ENCODE peak calls at places on chromosomes 11 and 22, in four cellular contexts. One of them, this sample, is unnamed.

GRCh38 chr11:102850973-102851745 is 7.8 kb upstream of the MMP3 start:
- DNase-seq in stimulated activated CD4-positive, alpha-beta T cell treated with anti-CD3 and anti-CD28 coated beads, TNF-alpha, amount 100 ng/mL, for 1 hour: no peak
- DNase-seq in CD8-positive, alpha-beta memory T cell: no peak
- DNase-seq in iPS-NIHi11: no peak
- DNase-seq in this sample: no peak

GRCh38 chr11:9566561-9567063 is 6.9 kb upstream of the WEE1 start:
- DNase-seq in stimulated activated CD4-positive, alpha-beta T cell treated with anti-CD3 and anti-CD28 coated beads, TNF-alpha, amount 100 ng/mL, for 1 hour: no peak
- DNase-seq in iPS-NIHi11: no peak
- DNase-seq in CD8-positive, alpha-beta memory T cell: no peak
- DNase-seq in this sample: no peak

GRCh38 chr11:34874202-34874601 is 42.0 kb downstream of the APIP start:
- DNase-seq in iPS-NIHi11: no peak
- DNase-seq in CD8-positive, alpha-beta memory T cell: no peak
- DNase-seq in stimulated activated CD4-positive, alpha-beta T cell treated with anti-CD3 and anti-CD28 coated beads, TNF-alpha, amount 100 ng/mL, for 1 hour: no peak
- DNase-seq in this sample: no peak

GRCh38 chr11:44632466-44633123 is 67.1 kb downstream of the CD82 start:
- DNase-seq in stimulated activated CD4-positive, alpha-beta T cell treated with anti-CD3 and anti-CD28 coated beads, TNF-alpha, amount 100 ng/mL, for 1 hour: no peak
- DNase-seq in CD8-positive, alpha-beta memory T cell: peak; percentile 21
- DNase-seq in iPS-NIHi11: peak; percentile 64
- DNase-seq in this sample: peak; percentile 10

GRCh38 chr22:19870153-19871022 is 15.7 kb upstream of the GNB1L start:
- DNase-seq in iPS-NIHi11: peak; percentile 4
- DNase-seq in stimulated activated CD4-positive, alpha-beta T cell treated with anti-CD3 and anti-CD28 coated beads, TNF-alpha, amount 100 ng/mL, for 1 hour: no peak
- DNase-seq in CD8-positive, alpha-beta memory T cell: no peak
- DNase-seq in this sample: no peak

GRCh38 chr11:95788921-95789505 is 569 bp downstream of the FAM76B start:
- DNase-seq in CD8-positive, alpha-beta memory T cell: no peak
- DNase-seq in stimulated activated CD4-positive, alpha-beta T cell treated with anti-CD3 and anti-CD28 coated beads, TNF-alpha, amount 100 ng/mL, for 1 hour: no peak
- DNase-seq in iPS-NIHi11: peak; percentile 58
- DNase-seq in this sample: no peak

GRCh38 chr22:50315289-50316113 is 8.1 kb upstream of the PLXNB2 start:
- DNase-seq in stimulated activated CD4-positive, alpha-beta T cell treated with anti-CD3 and anti-CD28 coated beads, TNF-alpha, amount 100 ng/mL, for 1 hour: no peak
- DNase-seq in iPS-NIHi11: peak; percentile 4
- DNase-seq in CD8-positive, alpha-beta memory T cell: no peak
- DNase-seq in this sample: no peak

GRCh38 chr11:68666854-68667253 is 17.5 kb upstream of the GAL start:
- DNase-seq in stimulated activated CD4-positive, alpha-beta T cell treated with anti-CD3 and anti-CD28 coated beads, TNF-alpha, amount 100 ng/mL, for 1 hour: no peak
- DNase-seq in iPS-NIHi11: no peak
- DNase-seq in CD8-positive, alpha-beta memory T cell: no peak
- DNase-seq in this sample: no peak

GRCh38 chr11:68012044-68012842 is 2.1 kb downstream of the ALDH3B1 start:
- DNase-seq in stimulated activated CD4-positive, alpha-beta T cell treated with anti-CD3 and anti-CD28 coated beads, TNF-alpha, amount 100 ng/mL, for 1 hour: no peak
- DNase-seq in iPS-NIHi11: no peak
- DNase-seq in CD8-positive, alpha-beta memory T cell: no peak
- DNase-seq in this sample: no peak

GRCh38 chr11:114448749-114449484 is 9.7 kb downstream of the REXO2 start:
- DNase-seq in iPS-NIHi11: no peak
- DNase-seq in stimulated activated CD4-positive, alpha-beta T cell treated with anti-CD3 and anti-CD28 coated beads, TNF-alpha, amount 100 ng/mL, for 1 hour: no peak
- DNase-seq in CD8-positive, alpha-beta memory T cell: no peak
- DNase-seq in this sample: no peak

GRCh38 chr11:14974723-14975587 is 2.8 kb upstream of the CALCA start:
- DNase-seq in CD8-positive, alpha-beta memory T cell: peak; percentile 52
- DNase-seq in stimulated activated CD4-positive, alpha-beta T cell treated with anti-CD3 and anti-CD28 coated beads, TNF-alpha, amount 100 ng/mL, for 1 hour: no peak
- DNase-seq in iPS-NIHi11: peak; percentile 54
- DNase-seq in this sample: peak; percentile 22

GRCh38 chr11:94671553-94672366 is 96.4 kb upstream of the AMOTL1 start:
- DNase-seq in CD8-positive, alpha-beta memory T cell: no peak
- DNase-seq in stimulated activated CD4-positive, alpha-beta T cell treated with anti-CD3 and anti-CD28 coated beads, TNF-alpha, amount 100 ng/mL, for 1 hour: no peak
- DNase-seq in iPS-NIHi11: no peak
- DNase-seq in this sample: no peak

GRCh38 chr11:112835556-112835955 is 125.7 kb upstream of the NCAM1 start:
- DNase-seq in CD8-positive, alpha-beta memory T cell: no peak
- DNase-seq in stimulated activated CD4-positive, alpha-beta T cell treated with anti-CD3 and anti-CD28 coated beads, TNF-alpha, amount 100 ng/mL, for 1 hour: no peak
- DNase-seq in iPS-NIHi11: no peak
- DNase-seq in this sample: no peak

GRCh38 chr11:2327032-2327431 is 25.2 kb downstream of the TSPAN32 start:
- DNase-seq in CD8-positive, alpha-beta memory T cell: no peak
- DNase-seq in iPS-NIHi11: no peak
- DNase-seq in stimulated activated CD4-positive, alpha-beta T cell treated with anti-CD3 and anti-CD28 coated beads, TNF-alpha, amount 100 ng/mL, for 1 hour: no peak
- DNase-seq in this sample: no peak

GRCh38 chr11:123729602-123730001 is 11.9 kb downstream of the ZNF202 start:
- DNase-seq in iPS-NIHi11: no peak
- DNase-seq in CD8-positive, alpha-beta memory T cell: no peak
- DNase-seq in stimulated activated CD4-positive, alpha-beta T cell treated with anti-CD3 and anti-CD28 coated beads, TNF-alpha, amount 100 ng/mL, for 1 hour: no peak
- DNase-seq in this sample: no peak

GRCh38 chr11:96010683-96011082 is 86.8 kb upstream of the MTMR2 start:
- DNase-seq in stimulated activated CD4-positive, alpha-beta T cell treated with anti-CD3 and anti-CD28 coated beads, TNF-alpha, amount 100 ng/mL, for 1 hour: no peak
- DNase-seq in CD8-positive, alpha-beta memory T cell: no peak
- DNase-seq in iPS-NIHi11: no peak
- DNase-seq in this sample: no peak

GRCh38 chr22:31274017-31274416 is 18.3 kb downstream of the PIK3IP1 start:
- DNase-seq in stimulated activated CD4-positive, alpha-beta T cell treated with anti-CD3 and anti-CD28 coated beads, TNF-alpha, amount 100 ng/mL, for 1 hour: no peak
- DNase-seq in CD8-positive, alpha-beta memory T cell: no peak
- DNase-seq in iPS-NIHi11: no peak
- DNase-seq in this sample: no peak

GRCh38 chr11:132772712-132773545 is 759.4 kb downstream of the OPCML start:
- DNase-seq in stimulated activated CD4-positive, alpha-beta T cell treated with anti-CD3 and anti-CD28 coated beads, TNF-alpha, amount 100 ng/mL, for 1 hour: no peak
- DNase-seq in iPS-NIHi11: no peak
- DNase-seq in CD8-positive, alpha-beta memory T cell: no peak
- DNase-seq in this sample: no peak

GRCh38 chr22:41831383-41831782 is 1.5 kb upstream of the SREBF2 start:
- DNase-seq in stimulated activated CD4-positive, alpha-beta T cell treated with anti-CD3 and anti-CD28 coated beads, TNF-alpha, amount 100 ng/mL, for 1 hour: no peak
- DNase-seq in CD8-positive, alpha-beta memory T cell: no peak
- DNase-seq in iPS-NIHi11: no peak
- DNase-seq in this sample: no peak

GRCh38 chr11:100709233-100709999 is 22.3 kb downstream of the ARHGAP42 start:
- DNase-seq in iPS-NIHi11: no peak
- DNase-seq in CD8-positive, alpha-beta memory T cell: no peak
- DNase-seq in stimulated activated CD4-positive, alpha-beta T cell treated with anti-CD3 and anti-CD28 coated beads, TNF-alpha, amount 100 ng/mL, for 1 hour: no peak
- DNase-seq in this sample: no peak

GRCh38 chr11:110497204-110497987 is 67.6 kb downstream of the FDX1 start:
- DNase-seq in iPS-NIHi11: no peak
- DNase-seq in stimulated activated CD4-positive, alpha-beta T cell treated with anti-CD3 and anti-CD28 coated beads, TNF-alpha, amount 100 ng/mL, for 1 hour: no peak
- DNase-seq in CD8-positive, alpha-beta memory T cell: no peak
- DNase-seq in this sample: no peak

GRCh38 chr11:75140269-75141138 is 10.4 kb upstream of the SLCO2B1 start:
- DNase-seq in stimulated activated CD4-positive, alpha-beta T cell treated with anti-CD3 and anti-CD28 coated beads, TNF-alpha, amount 100 ng/mL, for 1 hour: peak; percentile 38
- DNase-seq in CD8-positive, alpha-beta memory T cell: peak; percentile 73
- DNase-seq in iPS-NIHi11: peak; percentile 91
- DNase-seq in this sample: peak; percentile 63

GRCh38 chr22:46287873-46288751 is 8.6 kb upstream of the GTSE1 start:
- DNase-seq in CD8-positive, alpha-beta memory T cell: no peak
- DNase-seq in stimulated activated CD4-positive, alpha-beta T cell treated with anti-CD3 and anti-CD28 coated beads, TNF-alpha, amount 100 ng/mL, for 1 hour: no peak
- DNase-seq in iPS-NIHi11: no peak
- DNase-seq in this sample: peak; percentile 42